ENCODE peak calls at places on chromosomes 3 and 15, in five cellular contexts. M is fibroblast of the aortic adventitia, W is astrocyte, A is GM06990, N is heart right ventricle. Z is an unnamed sample.

GRCh38 chr3:174862101-174862500 is 3.0 kb downstream of the NAALADL2 start:
- DNase-seq in M (no peak), W (no peak), A (no peak), N (no peak), Z (no peak)

GRCh38 chr3:178203650-178204049 is 332.6 kb upstream of the KCNMB2 start:
- DNase-seq in M (peak), W (no peak), A (no peak), N (no peak), Z (no peak)

GRCh38 chr3:39753361-39753760 is 56.0 kb upstream of the MYRIP start:
- DNase-seq in M (no peak), W (no peak), A (no peak), N (no peak), Z (no peak)

GRCh38 chr3:139657434-139657833 is 20.3 kb downstream of the NMNAT3 start:
- DNase-seq in M (no peak), W (no peak), A (no peak), N (no peak), Z (no peak)

GRCh38 chr15:92393287-92393993 is at the start of gene ST8SIA2:
- DNase-seq in M (no peak), W (peak), A (peak), N (peak), Z (peak)

GRCh38 chr3:177973241-177973840 is 562.9 kb upstream of the KCNMB2 start:
- DNase-seq in M (peak), W (peak), A (no peak), N (no peak), Z (no peak)

GRCh38 chr15:77168616-77169015 is 97.7 kb upstream of the TSPAN3 start:
- DNase-seq in M (peak), W (peak), A (no peak), N (no peak), Z (no peak)

GRCh38 chr3:101377796-101378195 is 57.4 kb upstream of the IMPG2 start:
- DNase-seq in M (no peak), W (peak), A (no peak), N (no peak), Z (no peak)

GRCh38 chr3:150599611-150600297 is 3.4 kb upstream of the SELENOT start:
- DNase-seq in M (peak), W (peak), A (no peak), N (no peak), Z (peak)

GRCh38 chr3:56955551-56956131 is 104.8 kb upstream of the SPATA12 start:
- DNase-seq in M (no peak), W (no peak), A (no peak), N (no peak), Z (no peak)

GRCh38 chr15:67927501-67928156 is 87.8 kb upstream of the RNU6-1 start:
- DNase-seq in M (peak), W (peak), A (no peak), N (peak), Z (no peak)

GRCh38 chr15:39833515-39833981 is 50.9 kb upstream of the FSIP1 start:
- DNase-seq in M (peak), W (peak), A (no peak), N (no peak), Z (no peak)

GRCh38 chr15:57705746-57706404 is 639 bp upstream of the POLR2M start:
- DNase-seq in M (no peak), W (no peak), A (no peak), N (no peak), Z (no peak)

GRCh38 chr3:178393833-178394232 is 142.4 kb upstream of the KCNMB2 start:
- DNase-seq in M (peak), W (peak), A (no peak), N (no peak), Z (no peak)

GRCh38 chr15:92629975-92630626 is 25.5 kb downstream of the FAM174B start:
- DNase-seq in M (no peak), W (no peak), A (no peak), N (no peak), Z (no peak)

GRCh38 chr3:17182158-17182557 is 297.4 kb downstream of the PLCL2 start:
- DNase-seq in M (no peak), W (no peak), A (peak), N (no peak), Z (no peak)

GRCh38 chr3:63670544-63670943 is 18.1 kb downstream of the SNTN start:
- DNase-seq in M (no peak), W (no peak), A (no peak), N (no peak), Z (no peak)

GRCh38 chr15:72541714-72542113 is 67.6 kb downstream of the ARIH1 start:
- DNase-seq in M (no peak), W (no peak), A (no peak), N (no peak), Z (no peak)

GRCh38 chr3:112351036-112351435 is 18.1 kb downstream of the CD200 start:
- DNase-seq in M (no peak), W (no peak), A (no peak), N (no peak), Z (no peak)

GRCh38 chr3:72312339-72312738 is 527.4 kb upstream of the PROK2 start:
- DNase-seq in M (no peak), W (no peak), A (peak), N (no peak), Z (peak)

GRCh38 chr3:81352867-81353266 is 408.6 kb downstream of the GBE1 start:
- DNase-seq in M (peak), W (peak), A (no peak), N (peak), Z (no peak)

GRCh38 chr15:66777596-66778313 is 75.7 kb downstream of the SMAD6 start:
- DNase-seq in M (no peak), W (no peak), A (no peak), N (no peak), Z (peak)

DNA sequence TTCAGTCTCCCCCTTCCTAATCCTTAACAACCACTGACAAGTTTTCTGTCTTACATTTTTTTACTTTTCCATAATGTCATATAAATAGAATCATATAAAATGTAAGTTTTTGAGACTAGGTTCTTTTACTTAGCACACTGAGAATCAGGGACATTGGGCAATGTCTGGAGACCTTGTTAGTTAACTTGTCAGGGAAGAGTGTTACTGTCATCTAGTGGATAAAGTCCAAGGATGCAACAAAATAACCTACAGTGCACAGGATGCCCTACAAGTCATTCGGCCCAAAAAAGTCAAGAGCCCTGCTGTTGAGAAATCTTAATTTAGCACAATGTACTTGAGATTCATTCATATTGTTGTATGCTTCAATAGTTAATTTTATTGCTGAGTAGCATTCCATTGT is 95.6 kb upstream of the MCTP2 start:
- DNase-seq in M (no peak), W (no peak), A (no peak), N (no peak), Z (no peak)
- TF ChIP-seq CTCF in M (peak), W (peak), A (no peak), N (no peak), Z (no peak)

GRCh38 chr15:69074011-69074842 is 59.7 kb downstream of the NOX5 start:
- DNase-seq in M (peak), W (peak), A (no peak), N (peak), Z (no peak)
- TF ChIP-seq CTCF in M (no peak), W (no peak), A (no peak), N (peak), Z (no peak)

DNA sequence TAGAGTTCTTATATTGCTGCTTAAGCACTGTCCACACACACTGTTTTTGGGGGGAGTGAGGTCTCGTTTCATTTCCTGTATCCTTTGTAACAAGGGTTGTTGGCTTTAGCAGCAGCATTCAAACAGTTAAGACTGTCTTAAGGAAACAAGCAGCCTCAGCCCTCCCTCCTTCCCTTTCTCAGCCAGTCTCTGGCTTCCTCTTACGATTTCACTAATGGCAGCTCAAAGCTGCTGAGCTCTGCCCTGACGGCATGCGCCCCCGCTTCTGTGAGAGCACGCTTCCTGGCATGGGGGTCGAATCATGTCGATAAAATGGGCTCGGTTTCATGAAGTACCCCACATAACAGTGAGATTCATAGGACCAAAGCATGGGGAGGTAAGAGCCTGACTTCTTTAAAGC is 105.0 kb downstream of the KLHL25 start:
- DNase-seq in M (peak), W (peak), A (peak), N (peak), Z (peak)
- TF ChIP-seq CTCF in M (no peak), W (no peak), A (no peak), N (no peak), Z (no peak)

GRCh38 chr15:60326824-60327654 is 70.7 kb downstream of the ANXA2 start:
- DNase-seq in M (peak), W (no peak), A (peak), N (peak), Z (peak)

GRCh38 chr15:60325905-60326304 is 71.9 kb downstream of the ANXA2 start:
- DNase-seq in M (no peak), W (no peak), A (no peak), N (no peak), Z (no peak)

GRCh38 chr15:60326343-60326742 is 71.4 kb downstream of the ANXA2 start:
- DNase-seq in M (no peak), W (no peak), A (no peak), N (no peak), Z (no peak)

GRCh38 chr15:60324706-60325438 is 72.9 kb downstream of the ANXA2 start:
- DNase-seq in M (no peak), W (no peak), A (no peak), N (no peak), Z (no peak)

GRCh38 chr15:60328852-60329443 is 68.8 kb downstream of the ANXA2 start:
- DNase-seq in M (peak), W (no peak), A (no peak), N (no peak), Z (peak)
- TF ChIP-seq CTCF in M (peak), W (peak), A (peak), N (peak), Z (peak)

GRCh38 chr15:44295909-44296420 is 7.4 kb downstream of the GOLM2 start:
- DNase-seq in M (no peak), W (no peak), A (no peak), N (no peak), Z (no peak)

GRCh38 chr15:44300567-44300966 is 12.0 kb downstream of the GOLM2 start:
- DNase-seq in M (no peak), W (no peak), A (no peak), N (no peak), Z (no peak)

GRCh38 chr15:44299997-44300396 is 11.5 kb downstream of the GOLM2 start:
- DNase-seq in M (no peak), W (no peak), A (no peak), N (no peak), Z (no peak)

GRCh38 chr15:44296625-44297524 is 8.4 kb downstream of the GOLM2 start:
- DNase-seq in M (peak), W (peak), A (no peak), N (no peak), Z (no peak)

DNA sequence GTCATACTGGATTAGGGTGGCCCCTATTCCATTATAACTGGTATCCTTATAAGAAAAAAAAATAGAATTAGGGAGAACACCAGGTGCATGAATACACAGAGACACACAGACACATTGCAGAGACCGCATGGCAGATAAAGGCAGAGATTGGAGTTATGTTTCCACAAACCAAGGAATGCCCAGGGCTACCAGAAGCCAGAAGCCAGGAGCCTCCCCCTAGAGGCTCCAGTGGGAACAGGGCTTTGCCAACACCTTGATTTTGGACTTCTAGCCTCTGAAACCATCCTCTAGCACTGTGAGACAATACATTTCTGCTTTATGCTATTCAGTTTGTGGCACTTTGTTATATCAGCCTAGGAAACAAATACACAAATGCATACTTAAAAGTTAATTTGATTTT is 10.4 kb downstream of the GOLM2 start:
- DNase-seq in M (no peak), W (no peak), A (no peak), N (no peak), Z (no peak)
- TF ChIP-seq CTCF in M (peak), W (peak), A (peak), N (no peak), Z (no peak)

GRCh38 chr15:74843445-74843828 is 481 bp upstream of the ULK3 start:
- DNase-seq in M (no peak), W (no peak), A (no peak), N (no peak), Z (no peak)

GRCh38 chr15:74843891-74844299 is 939 bp upstream of the ULK3 start:
- DNase-seq in M (no peak), W (no peak), A (no peak), N (no peak), Z (no peak)

GRCh38 chr15:74845581-74845980 is 2.6 kb upstream of the ULK3 start:
- DNase-seq in M (no peak), W (no peak), A (no peak), N (no peak), Z (no peak)

GRCh38 chr15:74845208-74845568 is 2.2 kb upstream of the ULK3 start:
- DNase-seq in M (no peak), W (no peak), A (no peak), N (no peak), Z (no peak)

DNA sequence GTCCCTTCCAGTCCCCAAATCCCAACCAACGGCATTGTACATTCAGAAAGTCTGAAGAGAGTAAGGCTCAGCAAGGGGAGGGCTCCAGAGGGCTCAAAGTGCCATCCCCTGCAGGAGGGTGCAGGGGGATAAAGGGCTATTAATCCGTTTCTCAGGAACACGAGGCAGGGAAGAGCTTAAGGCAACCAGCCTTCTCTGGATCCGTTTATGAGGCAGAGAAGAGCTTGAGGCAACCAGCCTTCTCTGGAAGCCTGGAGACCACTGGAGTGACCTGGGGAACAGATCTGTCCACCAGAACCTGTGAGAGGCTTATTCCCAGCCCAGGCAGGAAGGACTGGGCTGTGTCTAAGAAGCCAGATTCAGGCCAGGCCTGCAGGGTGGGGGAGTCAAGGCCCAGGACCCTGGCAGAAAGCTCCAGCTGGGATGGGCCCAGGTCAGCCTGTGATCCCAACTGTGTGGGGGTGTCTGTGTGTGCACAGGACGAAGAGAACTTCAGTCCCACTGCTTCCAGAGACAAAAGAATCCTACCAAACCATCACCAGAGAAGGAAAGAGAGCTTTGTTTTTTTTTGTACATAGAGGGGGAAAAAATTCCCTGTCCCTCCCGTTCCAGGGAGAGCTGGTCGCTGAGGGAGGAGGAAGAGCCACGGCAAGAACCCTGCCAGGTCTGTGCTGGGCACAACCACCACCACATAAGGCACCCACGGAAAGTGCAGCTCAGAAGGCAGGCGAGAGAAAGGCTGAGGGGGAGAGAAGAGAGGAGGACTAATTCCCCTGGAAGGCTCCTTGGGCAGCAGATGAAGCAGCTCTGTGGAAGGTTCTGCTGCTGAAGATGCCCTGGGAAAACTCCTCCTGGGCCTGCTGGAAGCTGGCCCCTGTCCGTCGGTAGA is 1.6 kb upstream of the ULK3 start:
- DNase-seq in M (no peak), W (no peak), A (no peak), N (no peak), Z (no peak)
- TF ChIP-seq CTCF in M (no peak), W (no peak), A (no peak), N (no peak), Z (no peak)

DNA sequence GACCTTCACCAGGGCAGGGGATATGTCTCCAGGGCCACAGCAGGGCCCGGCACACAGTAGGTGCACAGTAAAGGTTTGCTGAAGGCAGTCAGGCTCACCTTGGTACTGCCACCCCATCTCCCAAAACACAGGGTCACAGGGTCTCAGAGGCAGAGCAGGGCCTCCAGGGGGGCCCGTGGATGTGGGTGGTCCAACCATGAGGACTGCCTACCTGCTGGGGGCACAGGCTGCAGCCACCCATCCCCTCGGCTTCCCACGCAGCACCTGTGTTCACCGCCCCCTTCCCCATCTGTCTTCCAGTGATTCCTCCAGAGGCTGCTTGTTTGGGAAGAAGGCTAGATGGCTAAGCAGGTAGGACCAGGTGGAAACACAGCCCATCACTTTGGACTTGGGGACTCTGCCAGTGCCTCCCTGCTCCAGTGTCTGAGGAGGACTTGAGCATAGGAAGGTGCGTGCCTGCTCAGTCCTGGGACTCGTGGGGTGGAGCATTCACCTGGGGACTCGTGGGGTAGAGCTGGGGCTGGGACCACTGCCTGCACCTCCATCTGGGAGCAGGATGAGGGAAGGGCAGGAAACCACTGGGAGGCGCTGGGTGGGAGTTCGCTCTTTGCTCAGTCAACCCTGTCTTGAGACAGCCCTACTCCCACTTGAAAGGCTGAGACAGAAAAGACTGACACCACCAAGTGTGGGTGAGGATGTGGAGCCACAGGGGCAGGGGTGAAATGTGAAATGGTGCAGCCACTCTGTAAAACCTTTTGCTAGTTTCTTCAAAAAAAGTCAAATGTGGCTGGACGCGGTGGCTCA is 18.8 kb upstream of the PLXND1 start:
- DNase-seq in M (no peak), W (no peak), A (no peak), N (peak), Z (peak)
- TF ChIP-seq CTCF in M (no peak), W (no peak), A (no peak), N (peak), Z (no peak)

Z was measured in GM13976.